ENCODE peak calls at places on chromosomes 4 and X, in nine cellular contexts. One of them, this sample, is unnamed.

GRCh38 chr4:79034544-79034943 is 95.3 kb upstream of the PAQR3 start:
- DNase-seq in transverse colon: no peak
- DNase-seq in HEK293T: no peak
- DNase-seq in fibroblast of pulmonary artery: no peak
- DNase-seq in cerebellum: no peak
- DNase-seq in H54: no peak
- DNase-seq in activated CD8-positive, alpha-beta T cell treated with anti-CD3 and anti-CD28 coated beads for 36 hours: no peak
- DNase-seq in osteoblast: no peak
- DNase-seq in endodermal cell: no peak
- DNase-seq in this sample: no peak

GRCh38 chr4:128854433-128854832 is 44.9 kb downstream of the JADE1 start:
- DNase-seq in transverse colon: no peak
- DNase-seq in HEK293T: no peak
- DNase-seq in fibroblast of pulmonary artery: peak; percentile 36
- DNase-seq in cerebellum: no peak
- DNase-seq in H54: no peak
- DNase-seq in activated CD8-positive, alpha-beta T cell treated with anti-CD3 and anti-CD28 coated beads for 36 hours: peak; percentile 34
- DNase-seq in osteoblast: peak; percentile 45
- DNase-seq in endodermal cell: no peak
- DNase-seq in this sample: peak; percentile 59

GRCh38 chrX:136889269-136889668 is 8.7 kb upstream of the RBMX start:
- DNase-seq in transverse colon: no peak
- DNase-seq in HEK293T: no peak
- DNase-seq in fibroblast of pulmonary artery: no peak
- DNase-seq in cerebellum: no peak
- DNase-seq in H54: no peak
- DNase-seq in activated CD8-positive, alpha-beta T cell treated with anti-CD3 and anti-CD28 coated beads for 36 hours: no peak
- DNase-seq in osteoblast: no peak
- DNase-seq in endodermal cell: no peak
- DNase-seq in this sample: no peak

GRCh38 chr4:129131343-129131742 is 35.4 kb downstream of the C4orf33 start:
- DNase-seq in transverse colon: no peak
- DNase-seq in HEK293T: no peak
- DNase-seq in fibroblast of pulmonary artery: no peak
- DNase-seq in cerebellum: no peak
- DNase-seq in H54: no peak
- DNase-seq in activated CD8-positive, alpha-beta T cell treated with anti-CD3 and anti-CD28 coated beads for 36 hours: no peak
- DNase-seq in osteoblast: no peak
- DNase-seq in endodermal cell: no peak
- DNase-seq in this sample: no peak

GRCh38 chrX:12978205-12979010 is 3.5 kb downstream of the TMSB4X start:
- DNase-seq in transverse colon: peak; percentile 78
- DNase-seq in HEK293T: no peak
- DNase-seq in fibroblast of pulmonary artery: peak; percentile 85
- DNase-seq in cerebellum: no peak
- DNase-seq in H54: no peak
- DNase-seq in activated CD8-positive, alpha-beta T cell treated with anti-CD3 and anti-CD28 coated beads for 36 hours: peak; percentile 79
- DNase-seq in osteoblast: peak; percentile 85
- DNase-seq in endodermal cell: peak; percentile 91
- DNase-seq in this sample: peak; percentile 52

GRCh38 chrX:18252644-18253359 is 32.1 kb upstream of the BEND2 start:
- DNase-seq in transverse colon: no peak
- DNase-seq in HEK293T: no peak
- DNase-seq in fibroblast of pulmonary artery: peak; percentile 30
- DNase-seq in cerebellum: no peak
- DNase-seq in H54: no peak
- DNase-seq in activated CD8-positive, alpha-beta T cell treated with anti-CD3 and anti-CD28 coated beads for 36 hours: no peak
- DNase-seq in osteoblast: no peak
- DNase-seq in endodermal cell: no peak
- DNase-seq in this sample: no peak

GRCh38 chr4:64807821-64808220 is 398.6 kb upstream of the TECRL start:
- DNase-seq in transverse colon: no peak
- DNase-seq in HEK293T: no peak
- DNase-seq in fibroblast of pulmonary artery: no peak
- DNase-seq in cerebellum: no peak
- DNase-seq in H54: no peak
- DNase-seq in activated CD8-positive, alpha-beta T cell treated with anti-CD3 and anti-CD28 coated beads for 36 hours: no peak
- DNase-seq in osteoblast: no peak
- DNase-seq in endodermal cell: no peak
- DNase-seq in this sample: no peak

GRCh38 chr4:6221851-6222760 is 21.8 kb upstream of the JAKMIP1 start:
- DNase-seq in transverse colon: peak; percentile 16
- DNase-seq in HEK293T: peak; percentile 94
- DNase-seq in fibroblast of pulmonary artery: peak; percentile 6
- DNase-seq in cerebellum: peak; percentile 96
- DNase-seq in H54: no peak
- DNase-seq in activated CD8-positive, alpha-beta T cell treated with anti-CD3 and anti-CD28 coated beads for 36 hours: peak; percentile 23
- DNase-seq in osteoblast: no peak
- DNase-seq in endodermal cell: peak; percentile 94
- DNase-seq in this sample: no peak

GRCh38 chrX:28854637-28855036 is 267.4 kb downstream of the IL1RAPL1 start:
- DNase-seq in transverse colon: no peak
- DNase-seq in HEK293T: no peak
- DNase-seq in fibroblast of pulmonary artery: peak; percentile 35
- DNase-seq in cerebellum: no peak
- DNase-seq in H54: no peak
- DNase-seq in activated CD8-positive, alpha-beta T cell treated with anti-CD3 and anti-CD28 coated beads for 36 hours: no peak
- DNase-seq in osteoblast: no peak
- DNase-seq in endodermal cell: no peak
- DNase-seq in this sample: no peak

GRCh38 chrX:66994729-66995128 is 355.9 kb upstream of the EDA2R start:
- DNase-seq in transverse colon: no peak
- DNase-seq in HEK293T: no peak
- DNase-seq in fibroblast of pulmonary artery: no peak
- DNase-seq in cerebellum: no peak
- DNase-seq in H54: no peak
- DNase-seq in activated CD8-positive, alpha-beta T cell treated with anti-CD3 and anti-CD28 coated beads for 36 hours: no peak
- DNase-seq in osteoblast: no peak
- DNase-seq in endodermal cell: peak; percentile 61
- DNase-seq in this sample: no peak

GRCh38 chr4:81120055-81120454 is 89.5 kb downstream of the BMP3 start:
- DNase-seq in transverse colon: no peak
- DNase-seq in HEK293T: no peak
- DNase-seq in fibroblast of pulmonary artery: no peak
- DNase-seq in cerebellum: no peak
- DNase-seq in H54: no peak
- DNase-seq in activated CD8-positive, alpha-beta T cell treated with anti-CD3 and anti-CD28 coated beads for 36 hours: no peak
- DNase-seq in osteoblast: no peak
- DNase-seq in endodermal cell: no peak
- DNase-seq in this sample: no peak

GRCh38 chrX:130014356-130014755 is 31.9 kb downstream of the BCORL1 start:
- DNase-seq in transverse colon: no peak
- DNase-seq in HEK293T: no peak
- DNase-seq in fibroblast of pulmonary artery: no peak
- DNase-seq in cerebellum: no peak
- DNase-seq in H54: no peak
- DNase-seq in activated CD8-positive, alpha-beta T cell treated with anti-CD3 and anti-CD28 coated beads for 36 hours: no peak
- DNase-seq in osteoblast: no peak
- DNase-seq in endodermal cell: no peak
- DNase-seq in this sample: no peak

GRCh38 chr4:85005865-85006377 is 39.4 kb upstream of the WDFY3 start:
- DNase-seq in transverse colon: no peak
- DNase-seq in HEK293T: no peak
- DNase-seq in fibroblast of pulmonary artery: peak; percentile 91
- DNase-seq in cerebellum: no peak
- DNase-seq in H54: peak; percentile 19
- DNase-seq in activated CD8-positive, alpha-beta T cell treated with anti-CD3 and anti-CD28 coated beads for 36 hours: no peak
- DNase-seq in osteoblast: peak; percentile 36
- DNase-seq in endodermal cell: no peak
- DNase-seq in this sample: peak; percentile 88

GRCh38 chr4:170476351-170476750 is 386.6 kb upstream of the AADAT start:
- DNase-seq in transverse colon: no peak
- DNase-seq in HEK293T: no peak
- DNase-seq in fibroblast of pulmonary artery: no peak
- DNase-seq in cerebellum: no peak
- DNase-seq in H54: no peak
- DNase-seq in activated CD8-positive, alpha-beta T cell treated with anti-CD3 and anti-CD28 coated beads for 36 hours: no peak
- DNase-seq in osteoblast: no peak
- DNase-seq in endodermal cell: no peak
- DNase-seq in this sample: no peak

GRCh38 chr4:105896461-105896939 is 1.2 kb downstream of the NPNT start:
- DNase-seq in transverse colon: peak; percentile 48
- DNase-seq in HEK293T: no peak
- DNase-seq in fibroblast of pulmonary artery: no peak
- DNase-seq in cerebellum: no peak
- DNase-seq in H54: no peak
- DNase-seq in activated CD8-positive, alpha-beta T cell treated with anti-CD3 and anti-CD28 coated beads for 36 hours: no peak
- DNase-seq in osteoblast: no peak
- DNase-seq in endodermal cell: peak; percentile 80
- DNase-seq in this sample: no peak

GRCh38 chr4:2259036-2259540 is 2.8 kb downstream of the MXD4 start:
- DNase-seq in transverse colon: peak; percentile 5
- DNase-seq in HEK293T: no peak
- DNase-seq in fibroblast of pulmonary artery: no peak
- DNase-seq in cerebellum: no peak
- DNase-seq in H54: no peak
- DNase-seq in activated CD8-positive, alpha-beta T cell treated with anti-CD3 and anti-CD28 coated beads for 36 hours: peak; percentile 1
- DNase-seq in osteoblast: peak; percentile 80
- DNase-seq in endodermal cell: peak; percentile 41
- DNase-seq in this sample: no peak

GRCh38 chr4:21002976-21003375 is 302.7 kb downstream of the PACRGL start:
- DNase-seq in transverse colon: no peak
- DNase-seq in HEK293T: no peak
- DNase-seq in fibroblast of pulmonary artery: no peak
- DNase-seq in cerebellum: no peak
- DNase-seq in H54: no peak
- DNase-seq in activated CD8-positive, alpha-beta T cell treated with anti-CD3 and anti-CD28 coated beads for 36 hours: no peak
- DNase-seq in osteoblast: no peak
- DNase-seq in endodermal cell: no peak
- DNase-seq in this sample: no peak

GRCh38 chrX:123173833-123174232 is 10.2 kb upstream of the GRIA3 start:
- DNase-seq in transverse colon: no peak
- DNase-seq in HEK293T: no peak
- DNase-seq in fibroblast of pulmonary artery: no peak
- DNase-seq in cerebellum: no peak
- DNase-seq in H54: no peak
- DNase-seq in activated CD8-positive, alpha-beta T cell treated with anti-CD3 and anti-CD28 coated beads for 36 hours: no peak
- DNase-seq in osteoblast: no peak
- DNase-seq in endodermal cell: no peak
- DNase-seq in this sample: peak; percentile 18

GRCh38 chr4:86961605-86962295 is 26.9 kb downstream of the AFF1 start:
- DNase-seq in transverse colon: peak; percentile 41
- DNase-seq in HEK293T: peak; percentile 59
- DNase-seq in fibroblast of pulmonary artery: peak; percentile 29
- DNase-seq in cerebellum: no peak
- DNase-seq in H54: no peak
- DNase-seq in activated CD8-positive, alpha-beta T cell treated with anti-CD3 and anti-CD28 coated beads for 36 hours: peak; percentile 36
- DNase-seq in osteoblast: no peak
- DNase-seq in endodermal cell: no peak
- DNase-seq in this sample: peak; percentile 77

GRCh38 chrX:40095588-40096394 is 2.0 kb downstream of the BCOR start:
- DNase-seq in transverse colon: no peak
- DNase-seq in HEK293T: no peak
- DNase-seq in fibroblast of pulmonary artery: no peak
- DNase-seq in cerebellum: no peak
- DNase-seq in H54: no peak
- DNase-seq in activated CD8-positive, alpha-beta T cell treated with anti-CD3 and anti-CD28 coated beads for 36 hours: peak; percentile 34
- DNase-seq in osteoblast: peak; percentile 81
- DNase-seq in endodermal cell: peak; percentile 71
- DNase-seq in this sample: no peak

GRCh38 chr4:11404431-11404830 is 24.3 kb downstream of the HS3ST1 start:
- DNase-seq in transverse colon: no peak
- DNase-seq in HEK293T: no peak
- DNase-seq in fibroblast of pulmonary artery: no peak
- DNase-seq in cerebellum: no peak
- DNase-seq in H54: no peak
- DNase-seq in activated CD8-positive, alpha-beta T cell treated with anti-CD3 and anti-CD28 coated beads for 36 hours: no peak
- DNase-seq in osteoblast: no peak
- DNase-seq in endodermal cell: no peak
- DNase-seq in this sample: no peak

GRCh38 chr4:151681085-151681484 is 79.7 kb downstream of the GATB start:
- DNase-seq in transverse colon: no peak
- DNase-seq in HEK293T: no peak
- DNase-seq in fibroblast of pulmonary artery: no peak
- DNase-seq in cerebellum: no peak
- DNase-seq in H54: no peak
- DNase-seq in activated CD8-positive, alpha-beta T cell treated with anti-CD3 and anti-CD28 coated beads for 36 hours: no peak
- DNase-seq in osteoblast: no peak
- DNase-seq in endodermal cell: no peak
- DNase-seq in this sample: no peak

GRCh38 chr4:61500883-61501282 is 300.8 kb downstream of the ADGRL3 start:
- DNase-seq in transverse colon: no peak
- DNase-seq in HEK293T: no peak
- DNase-seq in fibroblast of pulmonary artery: peak; percentile 53
- DNase-seq in cerebellum: peak; percentile 34
- DNase-seq in H54: no peak
- DNase-seq in activated CD8-positive, alpha-beta T cell treated with anti-CD3 and anti-CD28 coated beads for 36 hours: no peak
- DNase-seq in osteoblast: no peak
- DNase-seq in endodermal cell: no peak
- DNase-seq in this sample: no peak

GRCh38 chr4:123419885-123420743 is 23.5 kb downstream of the SPRY1 start:
- DNase-seq in transverse colon: no peak
- DNase-seq in HEK293T: no peak
- DNase-seq in fibroblast of pulmonary artery: no peak
- DNase-seq in cerebellum: no peak
- DNase-seq in H54: no peak
- DNase-seq in activated CD8-positive, alpha-beta T cell treated with anti-CD3 and anti-CD28 coated beads for 36 hours: peak; percentile 29
- DNase-seq in osteoblast: no peak
- DNase-seq in endodermal cell: no peak
- DNase-seq in this sample: no peak

GRCh38 chrX:129773649-129774458 is 5.9 kb upstream of the SASH3 start:
- DNase-seq in transverse colon: no peak
- DNase-seq in HEK293T: no peak
- DNase-seq in fibroblast of pulmonary artery: no peak
- DNase-seq in cerebellum: no peak
- DNase-seq in H54: no peak
- DNase-seq in activated CD8-positive, alpha-beta T cell treated with anti-CD3 and anti-CD28 coated beads for 36 hours: peak; percentile 69
- DNase-seq in osteoblast: no peak
- DNase-seq in endodermal cell: no peak
- DNase-seq in this sample: no peak

GRCh38 chrX:110282922-110283321 is 35.0 kb downstream of the AMMECR1 start:
- DNase-seq in transverse colon: no peak
- DNase-seq in HEK293T: no peak
- DNase-seq in fibroblast of pulmonary artery: no peak
- DNase-seq in cerebellum: no peak
- DNase-seq in H54: no peak
- DNase-seq in activated CD8-positive, alpha-beta T cell treated with anti-CD3 and anti-CD28 coated beads for 36 hours: no peak
- DNase-seq in osteoblast: no peak
- DNase-seq in endodermal cell: no peak
- DNase-seq in this sample: no peak

GRCh38 chrX:136797787-136798186 is 17.1 kb upstream of the ARHGEF6 start:
- DNase-seq in transverse colon: no peak
- DNase-seq in HEK293T: no peak
- DNase-seq in fibroblast of pulmonary artery: no peak
- DNase-seq in cerebellum: no peak
- DNase-seq in H54: no peak
- DNase-seq in activated CD8-positive, alpha-beta T cell treated with anti-CD3 and anti-CD28 coated beads for 36 hours: no peak
- DNase-seq in osteoblast: no peak
- DNase-seq in endodermal cell: no peak
- DNase-seq in this sample: no peak

GRCh38 chr4:186190456-186191265 is 706 bp upstream of the CYP4V2 start:
- DNase-seq in transverse colon: peak; percentile 56
- DNase-seq in HEK293T: peak; percentile 34
- DNase-seq in fibroblast of pulmonary artery: peak; percentile 14
- DNase-seq in cerebellum: no peak
- DNase-seq in H54: peak; percentile 31
- DNase-seq in activated CD8-positive, alpha-beta T cell treated with anti-CD3 and anti-CD28 coated beads for 36 hours: peak; percentile 54
- DNase-seq in osteoblast: peak; percentile 86
- DNase-seq in endodermal cell: no peak
- DNase-seq in this sample: no peak

GRCh38 chr4:23881674-23882337 is 8.0 kb downstream of the PPARGC1A start:
- DNase-seq in transverse colon: no peak
- DNase-seq in HEK293T: no peak
- DNase-seq in fibroblast of pulmonary artery: no peak
- DNase-seq in cerebellum: no peak
- DNase-seq in H54: no peak
- DNase-seq in activated CD8-positive, alpha-beta T cell treated with anti-CD3 and anti-CD28 coated beads for 36 hours: no peak
- DNase-seq in osteoblast: no peak
- DNase-seq in endodermal cell: no peak
- DNase-seq in this sample: no peak

GRCh38 chr4:77203380-77204197 is 46.6 kb downstream of the CCNG2 start:
- DNase-seq in transverse colon: peak; percentile 64
- DNase-seq in HEK293T: peak; percentile 74
- DNase-seq in fibroblast of pulmonary artery: peak; percentile 87
- DNase-seq in cerebellum: peak; percentile 71
- DNase-seq in H54: peak; percentile 46
- DNase-seq in activated CD8-positive, alpha-beta T cell treated with anti-CD3 and anti-CD28 coated beads for 36 hours: peak; percentile 82
- DNase-seq in osteoblast: no peak
- DNase-seq in endodermal cell: peak; percentile 91
- DNase-seq in this sample: peak; percentile 76

GRCh38 chr4:8759987-8760386 is 111.7 kb downstream of the HMX1 start:
- DNase-seq in transverse colon: no peak
- DNase-seq in HEK293T: no peak
- DNase-seq in fibroblast of pulmonary artery: no peak
- DNase-seq in cerebellum: no peak
- DNase-seq in H54: no peak
- DNase-seq in activated CD8-positive, alpha-beta T cell treated with anti-CD3 and anti-CD28 coated beads for 36 hours: no peak
- DNase-seq in osteoblast: peak; percentile 1
- DNase-seq in endodermal cell: peak; percentile 34
- DNase-seq in this sample: no peak

This sample was measured in HFFc6.